ENCODE peak calls at places on chromosomes 1 and 21, in five cellular contexts. X is GM13976, U is SW480, T is ACHN, C is left lobe of liver. G is an unnamed sample.

GRCh38 chr1:32988665-32989064 is 24.1 kb upstream of the RNF19B start:
- DNase-seq in U (no peak), C (no peak), T (peak; percentile 75), X (no peak), G (no peak)

GRCh38 chr1:228515200-228515834 is 28.1 kb downstream of the RNF187 start:
- DNase-seq in X (peak; percentile 52), U (peak; percentile 18), T (peak; percentile 56), C (peak; percentile 28), G (no peak)

GRCh38 chr1:941588-942383 is 17.3 kb downstream of the NOC2L start:
- DNase-seq in T (peak; percentile 44), C (no peak), X (peak; percentile 76), U (peak; percentile 77), G (peak; percentile 76)

GRCh38 chr1:174274452-174274851 is 115.1 kb downstream of the RABGAP1L start:
- DNase-seq in T (no peak), X (no peak), U (no peak), C (no peak), G (no peak)

GRCh38 chr1:179043907-179044306 is 18.2 kb downstream of the FAM20B start:
- DNase-seq in X (no peak), T (no peak), U (no peak), C (no peak), G (no peak)

GRCh38 chr1:41381691-41382530 is 20.7 kb downstream of the FOXO6 start:
- DNase-seq in U (peak; percentile 56), X (peak; percentile 49), T (peak; percentile 70), C (no peak), G (no peak)

GRCh38 chr21:40422851-40423635 is 423.9 kb downstream of the DSCAM start:
- DNase-seq in T (no peak), X (no peak), U (no peak), C (no peak), G (no peak)

GRCh38 chr1:212671342-212672031 is 28.2 kb downstream of the BATF3 start:
- DNase-seq in U (peak; percentile 84), T (peak; percentile 68), X (no peak), C (no peak), G (no peak)

G was measured in GM19239.